ENCODE peak calls at places on chromosomes 2 and 18, in nine cellular contexts. U is heart left ventricle; H is brain microvascular endothelial cell; B is adipocyte; Q is mucosa of descending colon; N is stimulated activated CD4-positive, alpha-beta T cell treated with anti-CD3 and anti-CD28 coated beads, Interleukin-1b, Interleukin-23, amount 100 ng/mL, for 1 hour; O is ACHN; F is M059J; R is mesenteric fat pad. C is an unnamed sample.

GRCh38 chr2:223973606-223974005 is 16.3 kb downstream of the MRPL44 start:
- DNase-seq in U (no peak), H (no peak), B (no peak), Q (no peak), N (no peak), O (no peak), F (no peak), R (no peak), C (no peak)

GRCh38 chr18:36058674-36059073 is 8.7 kb downstream of the RPRD1A start:
- DNase-seq in U (no peak), H (no peak), B (no peak), Q (no peak), N (no peak), O (no peak), F (no peak), R (no peak), C (no peak)

GRCh38 chr2:179354739-179355537 is 90.3 kb upstream of the SESTD1 start:
- DNase-seq in U (no peak), H (no peak), B (peak; percentile 70), Q (no peak), N (no peak), O (peak; percentile 24), F (no peak), R (no peak), C (no peak)

GRCh38 chr2:215010390-215010789 is 128.0 kb downstream of the ABCA12 start:
- DNase-seq in U (no peak), H (no peak), B (no peak), Q (no peak), N (no peak), O (no peak), F (no peak), R (no peak), C (no peak)

GRCh38 chr2:217597140-217597539 is 405.7 kb downstream of the TNS1 start:
- DNase-seq in U (no peak), H (no peak), B (no peak), Q (no peak), N (no peak), O (no peak), F (no peak), R (no peak), C (no peak)

GRCh38 chr2:239942871-239943311 is 82.3 kb downstream of the NDUFA10 start:
- DNase-seq in U (no peak), H (no peak), B (no peak), Q (peak; percentile 7), N (no peak), O (no peak), F (no peak), R (no peak), C (no peak)

GRCh38 chr2:192148620-192149321 is 46.0 kb downstream of the TMEFF2 start:
- DNase-seq in U (no peak), H (peak; percentile 44), B (peak; percentile 62), Q (no peak), N (no peak), O (peak; percentile 38), F (peak; percentile 65), R (no peak), C (no peak)

GRCh38 chr18:60684843-60685513 is 312.4 kb upstream of the MC4R start:
- DNase-seq in U (no peak), H (no peak), B (peak; percentile 65), Q (no peak), N (no peak), O (peak; percentile 14), F (peak; percentile 27), R (no peak), C (peak; percentile 16)

GRCh38 chr18:73007195-73007934 is 139.6 kb upstream of the NETO1 start:
- DNase-seq in U (no peak), H (no peak), B (peak; percentile 7), Q (no peak), N (no peak), O (no peak), F (no peak), R (no peak), C (no peak)

GRCh38 chr18:13147146-13147545 is 71.4 kb upstream of the LDLRAD4 start:
- DNase-seq in U (no peak), H (no peak), B (no peak), Q (no peak), N (no peak), O (no peak), F (no peak), R (no peak), C (no peak)